ENCODE peak calls at places on chromosomes 6 and 20, in six cellular contexts. E is glutamatergic neuron, X is tibial nerve, M is HT-29, H is foreskin fibroblast, J is iris pigment epithelial cell. A is an unnamed sample.

GRCh38 chr6:156256161-156256560 is 521.0 kb upstream of the ARID1B start:
- DNase-seq in X (no peak), E (no peak), J (no peak), M (no peak), H (no peak), A (no peak)

GRCh38 chr6:26285143-26286134 is 79.6 kb upstream of the BTN3A2 start:
- DNase-seq in H (peak), E (peak), M (peak), J (peak), X (peak), A (peak)

GRCh38 chr6:36906539-36906938 is 20.8 kb downstream of the C6orf89 start:
- DNase-seq in M (no peak), E (no peak), X (no peak), J (no peak), H (no peak), A (no peak)

GRCh38 chr20:8766868-8767390 is 302.0 kb upstream of the PLCB4 start:
- DNase-seq in H (no peak), M (no peak), J (no peak), X (no peak), E (peak), A (no peak)

GRCh38 chr6:170187669-170188566 is 103.0 kb downstream of the DLL1 start:
- DNase-seq in E (no peak), J (no peak), X (peak), M (no peak), H (no peak), A (no peak)

GRCh38 chr20:17617212-17617867 is 47.5 kb downstream of the DSTN start:
- DNase-seq in H (peak), X (peak), M (peak), J (no peak), E (peak), A (peak)

GRCh38 chr20:37276494-37277252 is 12.8 kb upstream of the MANBAL start:
- DNase-seq in X (peak), M (peak), J (peak), H (peak), E (peak), A (no peak)

GRCh38 chr6:152184573-152185157 is 377.2 kb downstream of the ESR1 start:
- DNase-seq in H (peak), M (no peak), E (no peak), J (peak), X (no peak), A (no peak)

GRCh38 chr6:139029470-139030210 is 1.1 kb downstream of the ABRACL start:
- DNase-seq in E (peak), J (peak), X (peak), H (peak), M (peak), A (peak)